ENCODE peak calls at places on chromosomes 12 and 14, in five cellular contexts. N is cardiac muscle cell, T is uterus, L is Peyer's patch, W is PC-3. Y is an unnamed sample.

GRCh38 chr12:119319638-119320037 is 14.9 kb upstream of the CCDC60 start:
- DNase-seq in L (no peak), N (no peak), W (no peak), T (no peak), Y (peak)

GRCh38 chr14:37197421-37198272 is at the start of gene MIPOL1:
- DNase-seq in L (peak), T (peak), W (peak), N (peak), Y (peak)

GRCh38 chr12:39372929-39373328 is 70.0 kb downstream of the KIF21A start:
- DNase-seq in L (no peak), N (peak), T (no peak), W (peak), Y (no peak)

GRCh38 chr12:17456486-17456885 is 633.5 kb downstream of the RERGL start:
- DNase-seq in T (no peak), W (peak), L (no peak), N (no peak), Y (no peak)

GRCh38 chr12:83796527-83796926 is 1109.8 kb downstream of the TMTC2 start:
- DNase-seq in W (no peak), N (no peak), T (no peak), L (no peak), Y (no peak)

GRCh38 chr12:119544780-119545625 is 48.6 kb upstream of the TMEM233 start:
- DNase-seq in W (peak), N (peak), T (peak), L (peak), Y (peak)

GRCh38 chr12:108134744-108135143 is 5.7 kb downstream of the WSCD2 start:
- DNase-seq in T (no peak), L (no peak), N (no peak), W (no peak), Y (no peak)

GRCh38 chr14:68479247-68479646 is 313.6 kb downstream of the ZFP36L1 start:
- DNase-seq in W (peak), T (peak), N (peak), L (no peak), Y (no peak)

GRCh38 chr14:71776463-71777359 is 155.5 kb upstream of the RGS6 start:
- DNase-seq in L (no peak), T (no peak), W (no peak), N (peak), Y (no peak)

GRCh38 chr14:33836203-33836894 is 114.5 kb downstream of the EGLN3 start:
- DNase-seq in L (no peak), W (no peak), N (no peak), T (no peak), Y (no peak)

GRCh38 chr12:122684297-122684696 is 18.9 kb downstream of the HCAR2 start:
- DNase-seq in L (no peak), T (no peak), W (no peak), N (no peak), Y (no peak)

GRCh38 chr12:116160196-116160595 is 117.3 kb downstream of the MED13L start:
- DNase-seq in T (no peak), W (peak), L (no peak), N (no peak), Y (no peak)

GRCh38 chr14:39426605-39427004 is 5.6 kb downstream of the FBXO33 start:
- DNase-seq in N (peak), T (no peak), W (peak), L (no peak), Y (no peak)
- TF ChIP-seq CTCF in N (peak), T (peak), W (peak), L (peak), Y (peak)

GRCh38 chr12:57741413-57741789 is 2.9 kb upstream of the AGAP2 start:
- DNase-seq in T (no peak), L (no peak), N (no peak), W (no peak), Y (no peak)
- H3K4me3 ChIP-seq in T (no peak), L (peak), N (no peak), W (no peak), Y (no peak)

DNA sequence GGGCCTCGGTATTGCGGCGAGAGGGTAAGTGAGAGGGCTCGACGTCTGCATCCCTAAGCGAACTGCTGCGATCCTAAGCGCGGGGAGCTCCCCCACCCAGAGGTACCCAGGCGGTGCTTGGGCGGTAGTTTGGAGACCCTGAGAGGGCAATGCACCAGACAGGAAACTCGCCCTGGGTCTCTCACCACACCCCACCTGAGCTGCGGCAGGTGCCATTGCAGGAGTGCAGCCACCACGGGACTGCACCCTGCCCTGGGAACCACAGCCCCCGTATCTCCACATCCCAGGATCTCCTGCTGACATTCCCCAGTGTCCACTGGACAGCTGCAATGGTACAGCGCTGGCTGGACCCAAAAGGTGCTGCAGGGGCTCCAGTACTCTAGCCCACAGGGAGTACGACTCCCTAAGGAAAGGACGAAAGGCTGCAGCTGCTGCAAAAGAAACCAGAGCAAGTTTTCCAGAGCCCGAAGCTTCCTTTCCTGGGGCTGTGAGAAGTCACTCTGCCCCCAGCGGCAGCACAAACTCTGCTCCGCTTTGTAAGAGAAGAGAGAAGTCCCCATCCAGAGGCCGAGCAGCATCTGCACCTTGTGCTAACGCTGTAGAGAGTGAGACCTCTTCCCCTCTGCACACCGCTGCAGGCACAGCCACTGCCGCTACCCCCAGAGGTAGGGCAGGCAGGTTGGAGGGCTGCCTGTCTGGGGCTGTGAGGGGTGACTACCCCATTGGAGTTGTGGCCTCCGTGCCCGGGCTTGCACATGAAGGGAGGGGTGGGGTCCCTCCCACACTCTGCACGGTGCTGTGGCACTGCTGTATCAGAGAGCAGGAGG is 31.1 kb upstream of the MON2 start:
- DNase-seq in W (peak), T (peak), L (peak), N (peak), Y (peak)
- TF ChIP-seq CTCF in W (peak), T (peak), L (peak), N (peak), Y (peak)

DNA sequence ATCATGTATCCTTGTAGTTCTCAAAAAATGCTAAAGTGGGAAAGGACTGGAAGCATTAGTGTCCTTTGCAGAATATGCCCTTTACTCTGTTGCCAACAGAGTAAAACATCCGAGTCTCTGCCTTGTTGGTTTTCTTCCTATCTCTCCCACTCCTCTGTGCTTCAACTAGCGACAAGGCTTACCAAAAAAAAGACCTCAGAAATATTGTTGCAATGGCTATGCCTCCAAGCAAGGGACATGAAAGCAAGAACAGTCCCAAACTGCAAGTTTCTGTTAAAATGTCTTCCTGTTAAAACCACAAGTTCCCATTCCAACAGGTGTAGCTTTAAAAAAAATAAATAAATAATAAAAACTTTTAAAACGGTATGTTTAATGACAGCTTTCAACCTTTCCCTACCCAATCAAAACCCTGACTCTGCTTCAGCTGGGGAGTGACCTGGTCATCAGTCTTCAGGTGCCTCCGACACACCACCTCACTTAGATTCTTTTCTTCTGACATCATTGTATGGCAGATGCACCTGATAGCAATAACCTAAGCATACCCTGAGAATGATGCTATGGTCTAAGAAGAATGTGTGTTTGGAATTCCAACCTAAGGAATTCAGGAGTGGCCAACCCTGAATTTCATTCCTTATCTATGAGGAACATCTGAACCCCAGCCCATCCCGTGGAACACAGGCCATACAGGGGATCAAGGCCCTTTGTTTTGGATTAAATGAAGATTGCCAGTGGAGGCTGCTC is 81.0 kb downstream of the RPS29 start:
- DNase-seq in W (peak), N (no peak), T (no peak), L (no peak), Y (no peak)
- H3K4me3 ChIP-seq in W (no peak), N (no peak), T (no peak), L (no peak), Y (no peak)

DNA sequence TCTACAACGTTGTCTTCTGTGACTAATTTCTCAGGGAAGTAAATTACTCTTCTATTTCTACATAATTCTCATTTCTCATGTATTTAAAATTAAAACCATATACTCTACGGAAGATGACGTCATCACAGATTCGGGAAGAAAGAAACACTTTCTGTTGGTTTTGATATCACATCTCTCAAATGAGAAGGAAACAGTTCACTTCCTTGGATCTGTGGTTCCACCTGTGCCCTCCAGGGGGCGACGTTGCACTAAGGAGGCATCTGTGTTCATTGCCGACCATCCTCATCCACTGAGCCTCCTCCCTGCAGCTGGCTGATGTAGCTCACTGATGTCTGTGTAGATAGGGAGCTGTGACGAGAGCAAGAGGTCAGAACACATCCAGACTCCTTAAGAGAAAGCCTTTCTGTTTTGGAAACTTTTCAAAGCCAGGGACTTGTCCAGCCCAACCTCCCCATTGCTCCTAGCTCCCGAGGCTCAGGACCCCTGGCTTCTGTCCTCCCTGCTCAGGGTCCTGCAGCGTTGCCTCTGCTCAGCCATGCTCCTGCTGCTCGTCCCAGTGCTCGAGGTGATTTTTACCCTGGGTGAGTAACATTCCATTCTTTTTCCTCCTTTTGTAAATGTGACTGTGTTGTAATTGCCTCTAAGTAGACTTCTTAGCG is 172.7 kb upstream of the OR4E1 start:
- DNase-seq in T (no peak), N (peak), W (peak), L (peak), Y (peak)
- TF ChIP-seq CTCF in T (no peak), N (peak), W (peak), L (peak), Y (peak)

GRCh38 chr12:57775044-57775443 is 2.6 kb downstream of the EEF1AKMT3 start:
- DNase-seq in L (no peak), T (no peak), N (no peak), W (no peak), Y (no peak)

GRCh38 chr12:57775563-57776246 is 3.3 kb downstream of the EEF1AKMT3 start:
- DNase-seq in T (no peak), W (no peak), N (no peak), L (peak), Y (no peak)

GRCh38 chr12:57777367-57777766 is 5.0 kb downstream of the EEF1AKMT3 start:
- DNase-seq in L (peak), W (no peak), N (no peak), T (no peak), Y (no peak)

GRCh38 chr12:57779736-57780135 is 2.9 kb upstream of the TSFM start:
- DNase-seq in W (no peak), N (no peak), T (no peak), L (peak), Y (no peak)

GRCh38 chr12:57776247-57776587 is 3.8 kb downstream of the EEF1AKMT3 start:
- DNase-seq in N (no peak), W (no peak), T (no peak), L (peak), Y (no peak)
- H3K4me3 ChIP-seq in N (no peak), W (no peak), T (no peak), L (no peak), Y (no peak)

GRCh38 chr14:44370727-44371126 is 136.4 kb downstream of the FSCB start:
- DNase-seq in N (peak), T (no peak), W (peak), L (no peak), Y (no peak)

GRCh38 chr14:44374906-44375305 is 132.2 kb downstream of the FSCB start:
- DNase-seq in T (no peak), N (no peak), W (no peak), L (no peak), Y (no peak)

GRCh38 chr14:44372807-44373497 is 134.1 kb downstream of the FSCB start:
- DNase-seq in L (no peak), W (peak), N (no peak), T (no peak), Y (no peak)

DNA sequence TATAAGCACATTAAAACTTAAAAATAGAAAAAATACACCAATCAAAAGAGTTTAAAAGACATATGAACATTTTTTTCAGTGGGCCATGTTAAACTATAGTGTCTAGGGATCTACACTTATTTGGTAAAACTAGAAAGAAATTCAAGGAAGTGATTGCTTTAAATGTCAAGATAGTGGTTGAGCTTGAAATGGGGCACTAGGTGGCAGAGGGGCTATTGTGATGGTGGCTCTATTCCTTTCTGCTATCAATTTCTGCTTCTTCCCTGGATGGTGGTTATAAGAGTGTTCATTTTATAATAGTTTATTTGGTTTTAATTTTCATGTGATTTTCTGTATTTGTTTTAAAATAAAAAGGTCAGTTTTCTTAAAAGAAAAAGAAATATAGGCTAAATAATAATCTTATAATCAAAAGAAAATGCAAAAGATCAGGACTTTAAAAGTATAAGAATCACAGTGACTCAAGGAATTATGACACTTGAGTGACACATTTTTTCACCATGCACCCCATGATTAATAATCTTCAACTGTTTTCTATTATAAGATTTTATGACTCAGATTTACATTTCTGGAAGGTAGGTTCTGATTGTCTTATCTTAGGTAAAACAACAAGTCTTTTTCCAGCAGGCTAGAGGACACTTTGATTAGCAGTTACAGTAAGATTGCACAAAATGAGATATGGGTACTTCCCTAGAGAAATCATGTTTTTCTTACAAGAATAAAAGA is 137.5 kb downstream of the FSCB start:
- DNase-seq in N (no peak), W (peak), T (no peak), L (no peak), Y (no peak)
- TF ChIP-seq CTCF in N (no peak), W (peak), T (no peak), L (peak), Y (no peak)

GRCh38 chr12:57474862-57475261 is 4.8 kb downstream of the ARHGAP9 start:
- DNase-seq in W (no peak), T (no peak), L (no peak), N (no peak), Y (no peak)
- H3K4me3 ChIP-seq in W (no peak), T (no peak), L (peak), N (no peak), Y (no peak)

DNA sequence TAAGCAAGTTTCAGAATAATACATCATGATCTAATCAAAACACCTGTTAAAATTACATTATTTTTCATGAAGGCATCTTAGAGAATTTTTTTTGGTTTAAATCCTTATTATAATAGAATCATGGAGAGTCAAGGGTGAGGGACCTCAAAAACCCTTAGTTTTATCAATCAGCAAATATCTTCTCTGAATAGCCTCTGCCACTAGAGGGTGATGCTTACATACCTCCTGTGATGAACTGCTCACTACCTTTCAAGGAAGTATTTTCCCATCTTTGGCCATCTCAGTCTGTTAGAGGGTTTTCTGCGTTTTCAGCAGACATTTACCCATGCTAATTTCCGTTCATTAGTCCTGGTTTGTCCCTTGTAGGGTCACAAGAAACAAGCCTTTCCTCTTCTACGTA is 200.2 kb downstream of the TRHDE start:
- DNase-seq in T (no peak), L (no peak), N (no peak), W (peak), Y (no peak)
- TF ChIP-seq CTCF in T (no peak), L (no peak), N (no peak), W (peak), Y (no peak)

GRCh38 chr14:20971705-20972021 is 16.4 kb downstream of the RNASE2 start:
- DNase-seq in N (no peak), L (no peak), W (no peak), T (no peak), Y (no peak)
- H3K4me3 ChIP-seq in N (no peak), L (peak), W (peak), T (peak), Y (peak)

Y was measured in BE2C.